ENCODE peak calls at places on chromosomes 16 and 17, in four cellular contexts. T is K562, G is WTC11, A is HepG2. B is an unnamed sample.

GRCh38 chr16:12811441-12812198 is 7.9 kb upstream of the CPPED1 start:
- DNase-seq in A (no peak), T (no peak), G (no peak), B (no peak)

GRCh38 chr16:70772493-70772892 is 28.5 kb downstream of the VAC14 start:
- DNase-seq in G (no peak), A (no peak), T (no peak), B (no peak)

GRCh38 chr17:7307686-7308624 is 527 bp downstream of the EIF5A start:
- DNase-seq in G (peak; percentile 50), T (peak; percentile 63), A (no peak), B (peak; percentile 52)

GRCh38 chr16:76059186-76059585 is 218.0 kb upstream of the CNTNAP4 start:
- DNase-seq in G (no peak), A (no peak), T (no peak), B (no peak)

GRCh38 chr16:27429981-27430441 is 28.0 kb downstream of the IL21R start:
- DNase-seq in T (no peak), G (no peak), A (no peak), B (no peak)

GRCh38 chr17:64441772-64442549 is 7.0 kb upstream of the MILR1 start:
- DNase-seq in G (no peak), T (no peak), A (peak; percentile 47), B (no peak)

GRCh38 chr17:73394523-73395450 is 83.0 kb upstream of the CDC42EP4 start:
- DNase-seq in G (no peak), T (no peak), A (no peak), B (no peak)

GRCh38 chr16:69820926-69821541 is 58.9 kb downstream of the WWP2 start:
- DNase-seq in G (no peak), T (no peak), A (peak; percentile 81), B (no peak)

GRCh38 chr17:77772461-77772897 is 186.0 kb upstream of the TNRC6C start:
- DNase-seq in T (peak; percentile 85), A (peak; percentile 56), G (peak; percentile 88), B (peak; percentile 86)

GRCh38 chr16:57167951-57168350 is 17.9 kb downstream of the PSME3IP1 start:
- DNase-seq in G (no peak), A (peak; percentile 53), T (no peak), B (peak; percentile 73)
- TF ChIP-seq NR3C1 in G (no peak), A (no peak), T (no peak), B (no peak)

DNA sequence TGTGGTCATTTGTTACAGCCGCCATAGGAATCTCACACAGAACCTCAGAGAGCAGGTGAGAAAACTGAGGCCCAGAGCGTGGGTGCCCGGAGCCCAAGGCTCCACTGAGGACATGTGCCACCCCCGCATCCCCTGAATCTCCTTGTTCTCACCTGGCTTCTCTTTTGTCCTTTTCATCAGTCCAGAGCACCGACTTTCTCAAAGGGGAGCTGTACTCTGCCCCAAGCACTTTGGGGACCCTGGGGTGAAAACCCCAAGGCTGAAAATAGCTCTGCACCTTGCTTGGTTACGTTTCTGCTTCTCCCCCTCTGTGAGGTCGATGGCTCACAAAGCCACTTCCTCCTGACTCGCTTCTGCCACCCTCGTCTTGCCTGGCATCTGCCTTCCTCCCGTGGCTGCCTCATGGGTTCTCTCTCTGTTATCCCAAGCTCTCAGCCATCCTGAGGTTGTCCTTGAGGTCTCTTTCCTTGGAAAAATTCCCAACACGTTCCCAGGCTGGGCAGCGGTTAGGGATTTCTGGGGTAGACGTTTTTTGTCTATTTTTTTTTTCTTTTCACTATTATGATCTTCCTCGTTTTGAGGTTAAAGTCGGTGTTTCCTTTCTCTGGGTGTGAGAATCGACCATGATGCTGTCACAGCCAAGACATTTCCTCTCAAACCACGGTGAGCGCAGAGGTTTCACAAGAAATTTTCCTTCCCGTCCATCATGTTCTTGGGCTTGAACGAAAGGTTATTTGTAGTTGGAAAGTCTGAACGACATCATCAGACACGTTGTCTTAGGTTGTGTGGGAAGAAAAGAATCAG is 37.2 kb downstream of the IRF8 start:
- DNase-seq in T (no peak), A (no peak), G (no peak), B (no peak)
- TF ChIP-seq NR3C1 in T (no peak), A (no peak), G (no peak), B (no peak)

GRCh38 chr17:60351012-60351695 is 40.8 kb downstream of the USP32 start:
- DNase-seq in T (no peak), G (no peak), A (no peak), B (no peak)
- TF ChIP-seq NR3C1 in T (no peak), G (no peak), A (no peak), B (no peak)

GRCh38 chr16:49645263-49645662 is 210.6 kb downstream of the ZNF423 start:
- DNase-seq in G (no peak), A (no peak), T (no peak), B (no peak)

GRCh38 chr16:49640606-49641005 is 215.3 kb downstream of the ZNF423 start:
- DNase-seq in T (no peak), G (no peak), A (no peak), B (no peak)

GRCh38 chr16:49641250-49641649 is 214.7 kb downstream of the ZNF423 start:
- DNase-seq in G (no peak), T (no peak), A (no peak), B (no peak)

GRCh38 chr16:49644143-49644460 is 211.8 kb downstream of the ZNF423 start:
- DNase-seq in T (no peak), A (no peak), G (no peak), B (no peak)

GRCh38 chr16:49643429-49644142 is 212.3 kb downstream of the ZNF423 start:
- DNase-seq in A (no peak), G (no peak), T (no peak), B (no peak)
- TF ChIP-seq NR3C1 in A (no peak), G (no peak), T (no peak), B (no peak)

GRCh38 chr17:65666869-65667268 is 105.4 kb upstream of the AXIN2 start:
- DNase-seq in A (no peak), T (no peak), G (no peak), B (no peak)
- TF ChIP-seq NR3C1 in A (no peak), T (no peak), G (no peak), B (no peak)

GRCh38 chr16:73025506-73026131 is 22.3 kb downstream of the ZFHX3 start:
- DNase-seq in G (no peak), T (no peak), A (no peak), B (no peak)
- TF ChIP-seq NR3C1 in G (no peak), T (no peak), A (no peak), B (no peak)

DNA sequence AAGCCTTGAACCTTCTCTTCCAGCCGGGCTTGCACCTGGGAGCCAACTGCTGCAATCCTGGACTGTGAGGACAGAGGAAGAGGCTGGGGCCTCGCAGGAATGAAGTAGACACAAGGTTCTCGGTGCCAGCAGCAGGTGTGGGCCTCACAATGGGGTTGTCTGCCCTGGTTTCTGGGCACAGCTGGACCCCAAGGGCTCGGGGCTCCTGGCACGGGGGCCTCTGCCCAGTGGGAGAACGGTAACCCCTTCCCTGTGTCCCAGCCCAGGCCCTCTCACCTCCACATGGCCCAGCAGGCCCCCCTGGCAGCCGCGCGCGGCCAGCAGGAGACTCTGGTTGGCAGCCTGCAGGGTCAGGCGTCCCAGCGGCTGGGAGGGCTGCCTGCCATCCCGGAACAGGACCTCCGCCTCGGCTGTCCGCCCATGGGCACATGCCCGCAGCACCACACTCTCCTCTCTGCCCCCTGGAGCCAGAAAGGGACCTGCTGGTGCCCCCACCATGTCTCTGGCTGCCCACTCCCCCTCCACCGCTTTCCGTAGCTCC is 46.9 kb downstream of the RMI2 start:
- DNase-seq in G (no peak), T (no peak), A (no peak), B (no peak)
- TF ChIP-seq NR3C1 in G (no peak), T (no peak), A (no peak), B (no peak)

DNA sequence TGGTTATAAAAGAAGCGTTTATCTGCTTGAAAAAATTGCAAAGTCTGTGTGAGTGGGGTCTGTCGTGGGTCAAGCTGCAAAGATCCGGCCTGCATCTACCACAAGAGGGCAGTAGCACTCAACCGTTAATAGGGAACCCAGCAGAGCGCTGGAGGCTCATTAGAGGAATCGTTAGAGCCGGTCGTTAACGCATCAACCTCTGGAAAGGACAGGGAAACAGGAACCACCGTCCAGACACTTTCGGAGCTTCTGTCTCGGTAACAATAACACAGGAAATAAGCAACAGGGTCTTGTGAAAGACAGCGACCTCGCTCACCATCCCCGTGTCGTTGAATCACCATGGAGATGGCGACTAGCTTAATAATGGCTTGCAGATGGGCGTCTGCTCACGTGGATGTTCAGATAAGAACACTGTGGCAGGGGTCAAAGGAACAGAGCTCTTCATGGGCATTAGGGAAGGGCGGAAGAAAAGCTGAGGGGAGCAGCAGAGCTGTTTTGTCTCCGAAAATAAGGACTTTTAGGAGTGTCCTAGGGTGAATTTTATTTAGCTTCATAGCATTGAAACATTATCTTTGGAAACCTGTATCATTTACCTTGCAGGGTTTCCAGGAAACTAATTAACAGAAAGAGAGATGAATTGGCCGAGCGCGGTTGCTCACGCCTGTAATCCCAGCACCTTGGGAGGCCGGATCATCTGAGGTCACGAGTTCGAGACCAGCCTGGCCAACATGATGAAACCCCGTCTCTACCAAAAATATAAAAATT is 11.9 kb upstream of the NSRP1 start:
- DNase-seq in T (peak; percentile 87), A (peak; percentile 88), G (peak; percentile 78), B (peak; percentile 81)
- TF ChIP-seq NR3C1 in T (no peak), A (no peak), G (no peak), B (no peak)

DNA sequence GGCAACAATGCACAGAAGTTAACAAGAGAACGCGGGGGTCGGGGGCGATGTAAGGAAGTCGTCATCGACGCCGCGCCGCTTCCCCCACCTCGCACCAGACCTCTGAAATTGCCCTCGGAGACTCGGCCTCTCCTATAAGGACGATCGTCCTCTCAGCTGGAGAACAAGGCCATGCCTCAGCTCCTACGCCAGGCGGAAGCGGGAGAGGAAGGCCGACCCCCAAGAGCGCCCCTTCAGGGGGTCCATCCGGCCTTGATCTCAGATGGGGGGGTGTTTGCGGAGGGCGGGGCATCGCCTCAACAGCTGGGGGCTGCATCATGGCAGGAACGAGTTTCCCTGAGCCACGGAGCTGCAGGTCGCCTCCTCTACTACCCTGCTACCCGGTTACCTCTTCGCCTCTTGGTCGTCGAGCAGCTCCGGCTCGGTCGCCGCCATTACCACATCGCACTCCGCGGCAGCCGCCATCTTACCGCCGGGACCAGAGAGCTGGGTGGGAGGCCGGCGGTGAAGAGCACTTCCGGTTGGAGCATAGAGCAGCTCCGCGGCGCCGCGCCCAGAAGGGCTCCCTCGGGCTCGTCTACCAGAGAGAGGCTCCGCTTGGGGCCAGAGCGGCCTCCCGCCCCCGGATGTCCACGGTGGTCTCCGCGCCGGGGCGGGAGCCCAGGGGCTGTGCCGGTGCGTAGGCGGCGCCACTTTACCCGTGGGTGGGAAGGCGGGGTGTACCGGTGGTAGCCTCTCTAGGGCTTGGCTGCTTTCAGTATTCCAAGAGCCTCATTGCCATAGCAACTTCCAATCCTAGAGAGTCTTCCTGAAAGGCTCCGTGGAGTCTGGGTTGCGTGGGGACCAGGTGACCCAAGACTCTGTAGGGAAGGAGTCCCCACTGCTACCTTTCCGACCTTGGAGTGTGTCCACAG is at the start of gene DNAJC7:
- DNase-seq in A (peak; percentile 91), T (peak; percentile 93), G (peak; percentile 92), B (peak; percentile 96)
- TF ChIP-seq NR3C1 in A (no peak), T (no peak), G (no peak), B (no peak)

GRCh38 chr17:8599351-8600011 is 31.0 kb downstream of the MYH10 start:
- DNase-seq in A (no peak), G (no peak), T (no peak), B (no peak)
- TF ChIP-seq NR3C1 in A (no peak), G (no peak), T (no peak), B (no peak)